ENCODE peak calls at places on chromosome 15, in six cellular contexts. One of them, this sample, is unnamed. For H3K4me1, the result is how much of the 10 kb centered on the place peaks cover.

GRCh38 chr15:69305933-69306568 is 7.3 kb downstream of the PAQR5 start:
- DNase-seq in HepG2: no peak
- DNase-seq in suprapubic skin: no peak
- DNase-seq in spleen: no peak
- DNase-seq in ovary: no peak
- DNase-seq in heart left ventricle: no peak
- DNase-seq in this sample: no peak

GRCh38 chr15:70955151-70955550 is 62.5 kb downstream of the LRRC49 start:
- DNase-seq in HepG2: no peak
- DNase-seq in suprapubic skin: no peak
- DNase-seq in spleen: no peak
- DNase-seq in ovary: no peak
- DNase-seq in heart left ventricle: no peak
- DNase-seq in this sample: no peak

GRCh38 chr15:41969851-41970431 is 2.4 kb downstream of the EHD4 start:
- DNase-seq in HepG2: no peak
- DNase-seq in suprapubic skin: peak
- DNase-seq in spleen: peak
- DNase-seq in ovary: no peak
- DNase-seq in heart left ventricle: no peak
- DNase-seq in this sample: no peak

GRCh38 chr15:22915866-22916515 is 64.2 kb downstream of the CYFIP1 start:
- DNase-seq in HepG2: no peak
- DNase-seq in suprapubic skin: no peak
- DNase-seq in spleen: peak
- DNase-seq in ovary: no peak
- DNase-seq in heart left ventricle: no peak
- DNase-seq in this sample: no peak

GRCh38 chr15:88342666-88343065 is 86.1 kb upstream of the NTRK3 start:
- DNase-seq in HepG2: no peak
- DNase-seq in suprapubic skin: no peak
- DNase-seq in spleen: no peak
- DNase-seq in ovary: no peak
- DNase-seq in heart left ventricle: no peak
- DNase-seq in this sample: no peak

GRCh38 chr15:52206446-52206845 is 15.3 kb upstream of the GNB5 start:
- DNase-seq in HepG2: no peak
- DNase-seq in suprapubic skin: no peak
- DNase-seq in spleen: no peak
- DNase-seq in ovary: no peak
- DNase-seq in heart left ventricle: no peak
- DNase-seq in this sample: no peak

GRCh38 chr15:68488966-68489365 is 57.0 kb upstream of the ITGA11 start:
- DNase-seq in HepG2: no peak
- DNase-seq in suprapubic skin: no peak
- DNase-seq in spleen: no peak
- DNase-seq in ovary: no peak
- DNase-seq in heart left ventricle: no peak
- DNase-seq in this sample: no peak

GRCh38 chr15:49860101-49860500 is 239.3 kb downstream of the DTWD1 start:
- DNase-seq in HepG2: no peak
- DNase-seq in suprapubic skin: no peak
- DNase-seq in spleen: no peak
- DNase-seq in ovary: no peak
- DNase-seq in heart left ventricle: no peak
- DNase-seq in this sample: no peak

GRCh38 chr15:81950841-81951414 is 94.9 kb downstream of the MEX3B start:
- DNase-seq in HepG2: no peak
- DNase-seq in suprapubic skin: no peak
- DNase-seq in spleen: no peak
- DNase-seq in ovary: no peak
- DNase-seq in heart left ventricle: no peak
- DNase-seq in this sample: no peak

GRCh38 chr15:41417418-41417811 is 520 bp downstream of the RTF1 start:
- DNase-seq in HepG2: no peak
- DNase-seq in suprapubic skin: peak
- DNase-seq in spleen: no peak
- DNase-seq in ovary: peak
- DNase-seq in heart left ventricle: no peak
- DNase-seq in this sample: no peak

GRCh38 chr15:41559489-41560177 is 621 bp downstream of the TYRO3 start:
- DNase-seq in HepG2: no peak
- DNase-seq in suprapubic skin: no peak
- DNase-seq in spleen: peak
- DNase-seq in ovary: peak
- DNase-seq in heart left ventricle: no peak
- DNase-seq in this sample: no peak

GRCh38 chr15:74040115-74040850 is 42.1 kb downstream of the GOLGA6A start:
- DNase-seq in HepG2: no peak
- DNase-seq in suprapubic skin: peak
- DNase-seq in spleen: no peak
- DNase-seq in ovary: no peak
- DNase-seq in heart left ventricle: no peak
- DNase-seq in this sample: no peak

GRCh38 chr15:50676799-50677483 is 9.7 kb downstream of the TRPM7 start:
- DNase-seq in HepG2: no peak
- DNase-seq in suprapubic skin: no peak
- DNase-seq in spleen: no peak
- DNase-seq in ovary: no peak
- DNase-seq in heart left ventricle: no peak
- DNase-seq in this sample: no peak

GRCh38 chr15:39642011-39642640 is 61.2 kb downstream of the THBS1 start:
- DNase-seq in HepG2: no peak
- DNase-seq in suprapubic skin: no peak
- DNase-seq in spleen: no peak
- DNase-seq in ovary: no peak
- DNase-seq in heart left ventricle: no peak
- DNase-seq in this sample: no peak

GRCh38 chr15:83837946-83838571 is 184.1 kb downstream of the ADAMTSL3 start:
- DNase-seq in HepG2: peak
- DNase-seq in suprapubic skin: no peak
- DNase-seq in spleen: no peak
- DNase-seq in ovary: peak
- DNase-seq in heart left ventricle: no peak
- DNase-seq in this sample: no peak

GRCh38 chr15:36671017-36671416 is 91.6 kb downstream of the CDIN1 start:
- DNase-seq in HepG2: no peak
- DNase-seq in suprapubic skin: no peak
- DNase-seq in spleen: no peak
- DNase-seq in ovary: no peak
- DNase-seq in heart left ventricle: no peak
- DNase-seq in this sample: no peak

GRCh38 chr15:26967719-26968269 is 3.2 kb upstream of the GABRG3 start:
- DNase-seq in HepG2: no peak
- DNase-seq in suprapubic skin: no peak
- DNase-seq in spleen: no peak
- DNase-seq in ovary: no peak
- DNase-seq in heart left ventricle: no peak
- DNase-seq in this sample: no peak

GRCh38 chr15:92902723-92903587 is 2.8 kb downstream of the CHD2 start:
- DNase-seq in HepG2: no peak
- DNase-seq in suprapubic skin: no peak
- DNase-seq in spleen: no peak
- DNase-seq in ovary: no peak
- DNase-seq in heart left ventricle: no peak
- DNase-seq in this sample: no peak

GRCh38 chr15:88897456-88898194 is 2.3 kb upstream of the HAPLN3 start:
- DNase-seq in HepG2: peak
- DNase-seq in suprapubic skin: peak
- DNase-seq in spleen: peak
- DNase-seq in ovary: peak
- DNase-seq in heart left ventricle: peak
- DNase-seq in this sample: no peak

GRCh38 chr15:81410318-81410753 is 36.3 kb upstream of the TMC3 start:
- DNase-seq in HepG2: peak
- DNase-seq in suprapubic skin: peak
- DNase-seq in spleen: no peak
- DNase-seq in ovary: no peak
- DNase-seq in heart left ventricle: no peak
- DNase-seq in this sample: no peak

GRCh38 chr15:23532019-23532418 is 33.5 kb upstream of the MKRN3 start:
- DNase-seq in HepG2: no peak
- DNase-seq in suprapubic skin: no peak
- DNase-seq in spleen: no peak
- DNase-seq in ovary: no peak
- DNase-seq in heart left ventricle: no peak
- DNase-seq in this sample: no peak

GRCh38 chr15:41940441-41940857 is 31.9 kb downstream of the EHD4 start:
- DNase-seq in HepG2: peak
- DNase-seq in suprapubic skin: peak
- DNase-seq in spleen: no peak
- DNase-seq in ovary: no peak
- DNase-seq in heart left ventricle: no peak
- DNase-seq in this sample: no peak

GRCh38 chr15:92164327-92165000 is 229.2 kb upstream of the ST8SIA2 start:
- DNase-seq in HepG2: peak
- DNase-seq in suprapubic skin: no peak
- DNase-seq in spleen: no peak
- DNase-seq in ovary: no peak
- DNase-seq in heart left ventricle: no peak
- DNase-seq in this sample: no peak

GRCh38 chr15:53536479-53537120 is 222.9 kb downstream of the WDR72 start:
- DNase-seq in HepG2: peak
- DNase-seq in suprapubic skin: no peak
- DNase-seq in spleen: no peak
- DNase-seq in ovary: no peak
- DNase-seq in heart left ventricle: no peak
- DNase-seq in this sample: no peak

GRCh38 chr15:76866008-76866407 is 39.1 kb downstream of the SCAPER start:
- DNase-seq in HepG2: no peak
- DNase-seq in suprapubic skin: no peak
- DNase-seq in spleen: no peak
- DNase-seq in ovary: no peak
- DNase-seq in heart left ventricle: no peak
- DNase-seq in this sample: no peak

GRCh38 chr15:49387471-49387870 is 35.6 kb upstream of the FGF7 start:
- DNase-seq in HepG2: no peak
- DNase-seq in suprapubic skin: no peak
- DNase-seq in spleen: no peak
- DNase-seq in ovary: no peak
- DNase-seq in heart left ventricle: no peak
- DNase-seq in this sample: no peak

GRCh38 chr15:71337197-71337845 is 222.1 kb downstream of the THSD4 start:
- DNase-seq in HepG2: no peak
- DNase-seq in suprapubic skin: no peak
- DNase-seq in spleen: no peak
- DNase-seq in ovary: no peak
- DNase-seq in heart left ventricle: no peak
- DNase-seq in this sample: no peak

GRCh38 chr15:40137011-40137906 is 23.6 kb upstream of the BUB1B start:
- DNase-seq in HepG2: no peak
- DNase-seq in suprapubic skin: no peak
- DNase-seq in spleen: no peak
- DNase-seq in ovary: no peak
- DNase-seq in heart left ventricle: no peak
- DNase-seq in this sample: no peak

GRCh38 chr15:43285609-43286037 is 18.9 kb upstream of the TGM5 start:
- DNase-seq in HepG2: peak
- DNase-seq in suprapubic skin: no peak
- DNase-seq in spleen: no peak
- DNase-seq in ovary: no peak
- DNase-seq in heart left ventricle: no peak
- DNase-seq in this sample: no peak

DNA sequence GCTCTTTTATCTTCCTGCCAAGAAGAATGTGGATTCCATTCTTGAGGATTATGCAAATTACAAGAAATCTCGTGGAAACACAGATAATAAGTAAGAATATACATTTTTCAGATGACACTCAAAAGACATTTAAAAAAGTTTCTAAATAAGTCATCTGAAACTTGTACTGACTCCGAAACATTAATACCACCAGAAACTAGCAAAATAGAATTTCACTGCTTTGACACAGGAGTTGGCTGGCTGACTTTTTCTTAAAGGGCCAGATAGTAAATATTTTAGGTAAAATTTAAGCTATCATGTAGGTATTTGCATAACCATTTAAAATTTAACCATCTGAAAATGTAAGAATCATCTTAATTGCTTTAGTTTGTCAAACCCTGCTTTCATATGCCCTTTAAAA is 20.8 kb downstream of the MORF4L1 start:
- DNase-seq in HepG2: no peak
- DNase-seq in suprapubic skin: no peak
- DNase-seq in spleen: no peak
- DNase-seq in ovary: no peak
- DNase-seq in heart left ventricle: no peak
- DNase-seq in this sample: no peak
- H3K4me1 ChIP-seq in HepG2: under half
- H3K4me1 ChIP-seq in suprapubic skin: under half
- H3K4me1 ChIP-seq in spleen: under half
- H3K4me1 ChIP-seq in ovary: under half
- H3K4me1 ChIP-seq in heart left ventricle: under half
- H3K4me1 ChIP-seq in this sample: under half

DNA sequence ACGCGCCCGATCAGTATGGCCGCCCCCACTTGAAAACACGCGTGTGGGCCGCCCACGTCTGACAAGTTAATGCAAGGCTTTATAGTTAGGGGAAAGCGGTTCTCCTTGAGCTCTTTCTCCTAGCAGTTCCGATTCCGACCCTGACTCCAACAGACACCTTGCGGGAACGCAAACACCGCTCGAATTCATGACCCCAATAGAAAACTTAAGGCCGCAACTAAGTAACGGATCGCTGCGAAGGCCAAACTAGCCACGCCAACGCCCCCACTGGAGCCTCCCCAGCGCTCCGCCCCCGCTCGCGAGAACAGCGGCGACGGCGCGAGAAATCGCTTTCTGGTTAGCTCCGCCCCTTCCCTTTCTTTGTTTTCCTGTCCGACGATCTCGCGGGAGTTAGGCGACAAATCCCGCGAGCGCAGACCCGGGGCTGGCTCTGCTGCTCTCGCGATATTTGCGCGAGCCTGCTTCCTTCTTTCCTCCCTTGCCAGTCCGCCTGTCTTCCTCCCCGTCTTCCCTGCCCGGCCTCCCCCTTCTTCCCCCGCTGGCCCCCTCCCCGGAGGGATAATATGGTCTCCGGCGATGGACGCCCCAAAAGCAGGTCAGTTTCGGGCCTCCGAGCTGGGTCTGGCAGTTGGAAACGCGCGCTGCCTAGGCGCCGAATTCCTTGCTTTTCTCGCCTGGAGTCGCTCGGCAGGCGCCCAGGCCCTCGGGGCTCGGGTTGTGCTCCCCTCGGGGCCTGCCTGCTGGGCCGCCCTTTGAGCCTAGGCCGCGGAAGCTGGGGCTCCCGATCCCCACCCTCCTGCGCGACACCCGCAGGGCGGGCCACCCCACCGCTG is at the start of gene IREB2:
- DNase-seq in HepG2: peak
- DNase-seq in suprapubic skin: peak
- DNase-seq in spleen: peak
- DNase-seq in ovary: peak
- DNase-seq in heart left ventricle: peak
- DNase-seq in this sample: peak
- TF ChIP-seq POLR2A in HepG2: peak
- TF ChIP-seq POLR2A in suprapubic skin: no peak
- TF ChIP-seq POLR2A in spleen: no peak
- TF ChIP-seq POLR2A in ovary: peak
- TF ChIP-seq POLR2A in heart left ventricle: no peak
- TF ChIP-seq POLR2A in this sample: no peak

GRCh38 chr15:55737373-55737772 is 5.6 kb downstream of the PRTG start:
- DNase-seq in HepG2: no peak
- DNase-seq in suprapubic skin: no peak
- DNase-seq in spleen: no peak
- DNase-seq in ovary: no peak
- DNase-seq in heart left ventricle: no peak
- DNase-seq in this sample: no peak
- H3K4me1 ChIP-seq in HepG2: under half
- H3K4me1 ChIP-seq in suprapubic skin: under half
- H3K4me1 ChIP-seq in spleen: under half
- H3K4me1 ChIP-seq in ovary: under half
- H3K4me1 ChIP-seq in heart left ventricle: under half
- H3K4me1 ChIP-seq in this sample: under half

GRCh38 chr15:31437686-31438085 is 111.1 kb downstream of the KLF13 start:
- DNase-seq in HepG2: no peak
- DNase-seq in suprapubic skin: peak
- DNase-seq in spleen: no peak
- DNase-seq in ovary: no peak
- DNase-seq in heart left ventricle: no peak
- DNase-seq in this sample: no peak
- TF ChIP-seq POLR2A in HepG2: no peak
- TF ChIP-seq POLR2A in suprapubic skin: no peak
- TF ChIP-seq POLR2A in spleen: no peak
- TF ChIP-seq POLR2A in ovary: no peak
- TF ChIP-seq POLR2A in heart left ventricle: no peak
- TF ChIP-seq POLR2A in this sample: no peak

This sample was measured in esophagus muscularis mucosa.